ENCODE peak calls at places on chromosomes 13 and 19, in eight cellular contexts. B is CD4-positive, alpha-beta T cell; S is pancreas; V is left ventricle myocardium inferior; G is B cell; Z is tibial artery; Q is H1; K is tibial nerve. I is an unnamed sample.

GRCh38 chr13:79492313-79492798 is 11.4 kb downstream of the NDFIP2 start:
- DNase-seq in B (no peak), S (no peak), V (no peak), G (no peak), Z (no peak), Q (no peak), K (no peak), I (no peak)

GRCh38 chr19:48400018-48400742 is 6.7 kb downstream of the GRIN2D start:
- DNase-seq in B (no peak), S (no peak), V (peak), G (no peak), Z (peak), Q (peak), K (peak), I (peak)

GRCh38 chr13:40024578-40024952 is 369.1 kb downstream of the COG6 start:
- DNase-seq in B (no peak), S (no peak), V (no peak), G (no peak), Z (no peak), Q (no peak), K (no peak), I (no peak)

GRCh38 chr13:111256458-111256857 is 64.0 kb upstream of the TEX29 start:
- DNase-seq in B (no peak), S (no peak), V (no peak), G (no peak), Z (no peak), Q (peak), K (no peak), I (no peak)

GRCh38 chr19:29662278-29662603 is 3.0 kb upstream of the PLEKHF1 start:
- DNase-seq in B (no peak), S (no peak), V (no peak), G (no peak), Z (no peak), Q (no peak), K (no peak), I (no peak)

GRCh38 chr13:36774895-36775294 is 44.1 kb upstream of the RFXAP start:
- DNase-seq in B (no peak), S (no peak), V (no peak), G (no peak), Z (no peak), Q (no peak), K (no peak), I (no peak)

GRCh38 chr19:13120817-13121216 is 2.8 kb downstream of the NACC1 start:
- DNase-seq in B (no peak), S (no peak), V (no peak), G (no peak), Z (no peak), Q (no peak), K (no peak), I (no peak)

GRCh38 chr13:69194130-69194529 is 913.5 kb upstream of the ATXN8OS start:
- DNase-seq in B (no peak), S (no peak), V (no peak), G (no peak), Z (no peak), Q (no peak), K (no peak), I (no peak)

GRCh38 chr19:42428676-42429075 is 1.5 kb upstream of the LIPE start:
- DNase-seq in B (no peak), S (no peak), V (no peak), G (no peak), Z (no peak), Q (no peak), K (no peak), I (no peak)

GRCh38 chr13:107847406-107847805 is 367.9 kb downstream of the LIG4 start:
- DNase-seq in B (no peak), S (no peak), V (no peak), G (no peak), Z (no peak), Q (no peak), K (no peak), I (peak)

GRCh38 chr13:27419333-27419732 is 5.1 kb upstream of the GTF3A start:
- DNase-seq in B (no peak), S (no peak), V (no peak), G (no peak), Z (no peak), Q (no peak), K (no peak), I (no peak)

GRCh38 chr13:46552302-46552680 is 679 bp upstream of the LRCH1 start:
- DNase-seq in B (no peak), S (no peak), V (no peak), G (no peak), Z (peak), Q (no peak), K (no peak), I (no peak)

GRCh38 chr13:92461831-92462230 is 764.8 kb upstream of the GPC6 start:
- DNase-seq in B (no peak), S (no peak), V (no peak), G (no peak), Z (no peak), Q (no peak), K (no peak), I (no peak)

GRCh38 chr13:48873598-48873997 is 102.1 kb upstream of the FNDC3A start:
- DNase-seq in B (no peak), S (no peak), V (no peak), G (no peak), Z (no peak), Q (no peak), K (no peak), I (no peak)

GRCh38 chr13:84255226-84255625 is 373.0 kb upstream of the SLITRK1 start:
- DNase-seq in B (no peak), S (no peak), V (no peak), G (no peak), Z (no peak), Q (no peak), K (no peak), I (no peak)

GRCh38 chr19:38917516-38917915 is 5.5 kb upstream of the CCER2 start:
- DNase-seq in B (no peak), S (peak), V (no peak), G (no peak), Z (no peak), Q (no peak), K (no peak), I (no peak)

GRCh38 chr13:51885651-51886050 is 23.9 kb downstream of the CCDC70 start:
- DNase-seq in B (no peak), S (no peak), V (no peak), G (no peak), Z (no peak), Q (no peak), K (no peak), I (no peak)

GRCh38 chr13:95929430-95929829 is 123.8 kb downstream of the UGGT2 start:
- DNase-seq in B (no peak), S (no peak), V (no peak), G (no peak), Z (no peak), Q (no peak), K (no peak), I (no peak)

GRCh38 chr13:85536706-85537105 is 262.5 kb downstream of the SLITRK6 start:
- DNase-seq in B (no peak), S (no peak), V (no peak), G (no peak), Z (no peak), Q (no peak), K (no peak), I (no peak)

GRCh38 chr13:67086260-67086659 is 143.9 kb downstream of the PCDH9 start:
- DNase-seq in B (no peak), S (no peak), V (no peak), G (no peak), Z (no peak), Q (no peak), K (no peak), I (no peak)

GRCh38 chr13:111336666-111337065 is 16.2 kb downstream of the TEX29 start:
- DNase-seq in B (no peak), S (no peak), V (no peak), G (no peak), Z (no peak), Q (no peak), K (no peak), I (no peak)

GRCh38 chr19:38470788-38471480 is 37.4 kb downstream of the RYR1 start:
- DNase-seq in B (no peak), S (no peak), V (no peak), G (no peak), Z (no peak), Q (no peak), K (no peak), I (no peak)

GRCh38 chr19:40702337-40703012 is 12.0 kb upstream of the NUMBL start:
- DNase-seq in B (no peak), S (no peak), V (peak), G (no peak), Z (no peak), Q (peak), K (no peak), I (peak)

GRCh38 chr19:15288146-15288963 is 44.0 kb downstream of the BRD4 start:
- DNase-seq in B (no peak), S (no peak), V (no peak), G (peak), Z (no peak), Q (no peak), K (no peak), I (peak)

GRCh38 chr19:42254850-42255765 is at the start of gene ERF:
- DNase-seq in B (peak), S (peak), V (peak), G (peak), Z (peak), Q (peak), K (peak), I (peak)

GRCh38 chr13:52847322-52847681 is 1.1 kb downstream of the PCDH8 start:
- DNase-seq in B (no peak), S (no peak), V (no peak), G (no peak), Z (no peak), Q (no peak), K (no peak), I (no peak)

GRCh38 chr13:46643165-46643777 is 90.3 kb downstream of the LRCH1 start:
- DNase-seq in B (no peak), S (no peak), V (no peak), G (no peak), Z (no peak), Q (no peak), K (no peak), I (no peak)

GRCh38 chr13:111845621-111846351 is 221.2 kb upstream of the SOX1 start:
- DNase-seq in B (no peak), S (no peak), V (no peak), G (no peak), Z (no peak), Q (peak), K (no peak), I (peak)

GRCh38 chr19:41426952-41427646 is at the start of gene B3GNT8:
- DNase-seq in B (peak), S (peak), V (peak), G (no peak), Z (peak), Q (peak), K (peak), I (peak)

GRCh38 chr19:1133471-1133929 is 29.7 kb downstream of the GPX4 start:
- DNase-seq in B (peak), S (no peak), V (no peak), G (peak), Z (no peak), Q (peak), K (no peak), I (no peak)

GRCh38 chr19:36008336-36008978 is at the start of gene SYNE4:
- DNase-seq in B (no peak), S (peak), V (no peak), G (no peak), Z (no peak), Q (peak), K (no peak), I (no peak)

GRCh38 chr13:47085346-47085745 is 188.5 kb upstream of the HTR2A start:
- DNase-seq in B (no peak), S (no peak), V (no peak), G (no peak), Z (no peak), Q (no peak), K (no peak), I (no peak)

GRCh38 chr19:38321646-38322323 is 2.1 kb downstream of the KCNK6 start:
- DNase-seq in B (no peak), S (no peak), V (peak), G (no peak), Z (no peak), Q (no peak), K (no peak), I (no peak)

GRCh38 chr19:27867981-27868380 is 1345.0 kb downstream of the UQCRFS1 start:
- DNase-seq in B (no peak), S (no peak), V (no peak), G (no peak), Z (no peak), Q (no peak), K (no peak), I (no peak)

GRCh38 chr13:27644302-27644701 is 22.6 kb downstream of the POLR1D start:
- DNase-seq in B (no peak), S (no peak), V (no peak), G (no peak), Z (no peak), Q (no peak), K (no peak), I (no peak)

GRCh38 chr13:25911020-25911419 is 140.8 kb downstream of the SHISA2 start:
- DNase-seq in B (no peak), S (no peak), V (no peak), G (no peak), Z (no peak), Q (no peak), K (no peak), I (no peak)

GRCh38 chr19:7083076-7083956 is 13.8 kb downstream of the ZNF557 start:
- DNase-seq in B (no peak), S (no peak), V (no peak), G (no peak), Z (no peak), Q (no peak), K (no peak), I (no peak)

GRCh38 chr13:101520672-101521071 is 68.2 kb downstream of the ITGBL1 start:
- DNase-seq in B (no peak), S (no peak), V (no peak), G (no peak), Z (no peak), Q (no peak), K (no peak), I (no peak)

GRCh38 chr19:17510220-17510993 is 1.0 kb upstream of the PGLS start:
- DNase-seq in B (no peak), S (no peak), V (no peak), G (no peak), Z (no peak), Q (no peak), K (no peak), I (no peak)

GRCh38 chr19:49430172-49430677 is 5.0 kb downstream of the GFY start:
- DNase-seq in B (no peak), S (no peak), V (no peak), G (no peak), Z (no peak), Q (no peak), K (no peak), I (no peak)

GRCh38 chr19:49431330-49431749 is 6.2 kb downstream of the GFY start:
- DNase-seq in B (no peak), S (no peak), V (no peak), G (no peak), Z (no peak), Q (no peak), K (no peak), I (no peak)

GRCh38 chr19:49428547-49429451 is 3.6 kb downstream of the GFY start:
- DNase-seq in B (no peak), S (no peak), V (no peak), G (no peak), Z (no peak), Q (peak), K (no peak), I (no peak)

GRCh38 chr19:49432141-49433073 is 7.2 kb downstream of the GFY start:
- DNase-seq in B (peak), S (peak), V (no peak), G (no peak), Z (no peak), Q (peak), K (no peak), I (no peak)

GRCh38 chr19:49430678-49431329 is 5.6 kb downstream of the GFY start:
- DNase-seq in B (no peak), S (no peak), V (no peak), G (no peak), Z (no peak), Q (no peak), K (no peak), I (no peak)
- TF ChIP-seq CTCF in B (peak), S (no peak), V (no peak), G (peak), Z (no peak), Q (peak), K (no peak), I (no peak)

GRCh38 chr13:23778007-23778687 is 111.1 kb downstream of the MIPEP start:
- DNase-seq in B (no peak), S (no peak), V (no peak), G (no peak), Z (no peak), Q (no peak), K (no peak), I (no peak)
- TF ChIP-seq CTCF in B (peak), S (no peak), V (peak), G (no peak), Z (no peak), Q (no peak), K (no peak), I (no peak)

DNA sequence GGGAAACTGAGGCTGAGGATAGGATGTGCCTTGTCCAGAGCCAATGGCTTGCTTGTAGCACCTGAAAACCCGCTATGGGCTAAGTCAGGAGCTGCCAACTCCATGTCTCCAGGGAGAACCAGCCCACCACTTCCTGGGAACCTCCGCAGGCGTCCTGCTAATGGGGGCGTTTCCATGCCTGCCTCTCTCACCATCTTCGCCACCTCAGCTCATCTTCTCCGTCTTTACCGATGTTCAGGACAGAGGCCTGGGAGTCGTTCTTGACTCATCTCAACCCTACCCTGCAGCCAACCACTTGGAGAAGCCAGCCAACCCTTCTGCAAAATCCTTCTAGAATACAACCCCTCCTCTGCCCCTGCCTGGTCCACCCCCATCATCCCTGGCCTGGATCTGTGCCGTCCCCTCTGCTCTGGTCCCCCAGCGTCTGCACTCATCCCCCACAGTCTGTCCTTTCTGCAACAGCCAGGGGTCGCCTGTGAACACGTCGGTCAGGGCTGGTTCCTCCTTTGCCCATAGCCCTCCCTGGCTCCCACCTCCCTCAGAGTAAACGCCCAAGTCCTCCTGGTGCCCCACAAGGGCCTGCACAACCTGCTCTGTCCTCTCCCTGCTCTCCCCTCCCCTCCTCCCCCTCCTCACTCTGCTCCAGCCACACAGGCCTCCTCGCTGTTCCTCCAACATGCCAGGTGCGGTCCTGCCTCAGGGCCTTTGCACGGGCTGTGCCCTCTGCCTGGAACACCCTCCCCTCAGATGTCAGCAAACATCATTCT is 31.0 kb downstream of the PTPRS start:
- DNase-seq in B (no peak), S (no peak), V (no peak), G (no peak), Z (no peak), Q (peak), K (no peak), I (peak)
- TF ChIP-seq CTCF in B (no peak), S (no peak), V (no peak), G (no peak), Z (no peak), Q (peak), K (no peak), I (no peak)

DNA sequence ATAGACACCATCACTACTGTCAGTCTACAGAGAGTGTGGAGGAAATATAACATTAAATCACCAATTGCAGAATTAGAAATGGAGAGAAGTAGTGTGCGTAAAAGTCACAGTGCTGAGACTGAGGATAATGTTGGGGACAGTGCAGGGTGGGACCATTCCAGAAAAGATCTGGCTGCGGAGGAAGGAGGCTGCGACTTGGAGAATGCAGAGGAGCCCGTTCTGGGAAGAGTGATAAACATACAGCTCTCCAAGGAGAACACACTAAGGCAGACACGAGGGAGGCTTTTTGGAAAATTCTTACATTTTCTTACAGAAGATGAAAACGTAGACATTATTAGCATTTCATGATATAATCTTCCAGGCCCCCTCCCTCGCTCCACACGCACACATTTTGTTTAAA is 337.8 kb downstream of the IRS2 start:
- DNase-seq in B (no peak), S (no peak), V (no peak), G (no peak), Z (no peak), Q (no peak), K (no peak), I (no peak)
- TF ChIP-seq CTCF in B (no peak), S (no peak), V (no peak), G (no peak), Z (no peak), Q (no peak), K (no peak), I (no peak)

I was measured in glutamatergic neuron.